ENCODE peak calls at places on chromosomes 11 and 22, in seven cellular contexts. One of them, this sample, is unnamed.

GRCh38 chr22:49237279-49237678 is 590.4 kb downstream of the BRD1 start:
- DNase-seq in WTC11: no peak
- DNase-seq in K562: no peak
- DNase-seq in HEK293T: no peak
- DNase-seq in GM12878: no peak
- DNase-seq in HepG2: no peak
- DNase-seq in H1: no peak
- DNase-seq in this sample: no peak

GRCh38 chr22:20549232-20549841 is 41.9 kb downstream of the MED15 start:
- DNase-seq in WTC11: no peak
- DNase-seq in K562: peak; percentile 49
- DNase-seq in HEK293T: no peak
- DNase-seq in GM12878: no peak
- DNase-seq in HepG2: no peak
- DNase-seq in H1: no peak
- DNase-seq in this sample: no peak

GRCh38 chr11:36296925-36297604 is 977 bp downstream of the PRR5L start:
- DNase-seq in WTC11: no peak
- DNase-seq in K562: no peak
- DNase-seq in HEK293T: no peak
- DNase-seq in GM12878: no peak
- DNase-seq in HepG2: no peak
- DNase-seq in H1: no peak
- DNase-seq in this sample: no peak

GRCh38 chr22:26573026-26573662 is 16.8 kb downstream of the TPST2 start:
- DNase-seq in WTC11: no peak
- DNase-seq in K562: peak; percentile 84
- DNase-seq in HEK293T: no peak
- DNase-seq in GM12878: no peak
- DNase-seq in HepG2: no peak
- DNase-seq in H1: no peak
- DNase-seq in this sample: no peak

GRCh38 chr11:134452026-134452848 is 40.2 kb upstream of the B3GAT1 start:
- DNase-seq in WTC11: no peak
- DNase-seq in K562: no peak
- DNase-seq in HEK293T: no peak
- DNase-seq in GM12878: no peak
- DNase-seq in HepG2: no peak
- DNase-seq in H1: no peak
- DNase-seq in this sample: no peak

GRCh38 chr11:106961518-106961917 is 56.8 kb downstream of the GUCY1A2 start:
- DNase-seq in WTC11: no peak
- DNase-seq in K562: no peak
- DNase-seq in HEK293T: no peak
- DNase-seq in GM12878: no peak
- DNase-seq in HepG2: no peak
- DNase-seq in H1: no peak
- DNase-seq in this sample: no peak

GRCh38 chr11:119694334-119694733 is 34.7 kb downstream of the NECTIN1 start:
- DNase-seq in WTC11: no peak
- DNase-seq in K562: no peak
- DNase-seq in HEK293T: no peak
- DNase-seq in GM12878: no peak
- DNase-seq in HepG2: peak; percentile 72
- DNase-seq in H1: no peak
- DNase-seq in this sample: no peak

GRCh38 chr11:32838505-32839274 is 9.0 kb downstream of the PRRG4 start:
- DNase-seq in WTC11: no peak
- DNase-seq in K562: no peak
- DNase-seq in HEK293T: no peak
- DNase-seq in GM12878: no peak
- DNase-seq in HepG2: no peak
- DNase-seq in H1: no peak
- DNase-seq in this sample: no peak

GRCh38 chr11:129828301-129828836 is 12.7 kb downstream of the TMEM45B start:
- DNase-seq in WTC11: no peak
- DNase-seq in K562: peak; percentile 34
- DNase-seq in HEK293T: no peak
- DNase-seq in GM12878: no peak
- DNase-seq in HepG2: peak; percentile 93
- DNase-seq in H1: no peak
- DNase-seq in this sample: peak; percentile 19

GRCh38 chr11:63012450-63013238 is 3.0 kb downstream of the SLC22A8 start:
- DNase-seq in WTC11: no peak
- DNase-seq in K562: no peak
- DNase-seq in HEK293T: no peak
- DNase-seq in GM12878: no peak
- DNase-seq in HepG2: peak; percentile 52
- DNase-seq in H1: no peak
- DNase-seq in this sample: no peak

GRCh38 chr22:19709063-19709769 is 5.1 kb upstream of the SEPTIN5 start:
- DNase-seq in WTC11: peak; percentile 8
- DNase-seq in K562: no peak
- DNase-seq in HEK293T: no peak
- DNase-seq in GM12878: no peak
- DNase-seq in HepG2: no peak
- DNase-seq in H1: no peak
- DNase-seq in this sample: no peak

GRCh38 chr11:110366234-110366633 is 63.5 kb upstream of the FDX1 start:
- DNase-seq in WTC11: no peak
- DNase-seq in K562: no peak
- DNase-seq in HEK293T: peak; percentile 20
- DNase-seq in GM12878: no peak
- DNase-seq in HepG2: no peak
- DNase-seq in H1: no peak
- DNase-seq in this sample: no peak

GRCh38 chr11:128891410-128891861 is 280 bp downstream of the KCNJ5 start:
- DNase-seq in WTC11: no peak
- DNase-seq in K562: no peak
- DNase-seq in HEK293T: no peak
- DNase-seq in GM12878: no peak
- DNase-seq in HepG2: no peak
- DNase-seq in H1: no peak
- DNase-seq in this sample: no peak

GRCh38 chr22:37368058-37368457 is 59.2 kb downstream of the ELFN2 start:
- DNase-seq in WTC11: no peak
- DNase-seq in K562: no peak
- DNase-seq in HEK293T: no peak
- DNase-seq in GM12878: no peak
- DNase-seq in HepG2: no peak
- DNase-seq in H1: no peak
- DNase-seq in this sample: no peak

GRCh38 chr11:45087301-45087700 is 59.1 kb upstream of the PRDM11 start:
- DNase-seq in WTC11: no peak
- DNase-seq in K562: no peak
- DNase-seq in HEK293T: no peak
- DNase-seq in GM12878: no peak
- DNase-seq in HepG2: no peak
- DNase-seq in H1: no peak
- DNase-seq in this sample: no peak

GRCh38 chr11:134071766-134072403 is 3.0 kb downstream of the JAM3 start:
- DNase-seq in WTC11: no peak
- DNase-seq in K562: no peak
- DNase-seq in HEK293T: no peak
- DNase-seq in GM12878: no peak
- DNase-seq in HepG2: no peak
- DNase-seq in H1: no peak
- DNase-seq in this sample: no peak

GRCh38 chr11:121328213-121328966 is 35.8 kb downstream of the SC5D start:
- DNase-seq in WTC11: no peak
- DNase-seq in K562: no peak
- DNase-seq in HEK293T: no peak
- DNase-seq in GM12878: no peak
- DNase-seq in HepG2: no peak
- DNase-seq in H1: no peak
- DNase-seq in this sample: no peak

GRCh38 chr22:30714062-30714461 is 19.4 kb downstream of the OSBP2 start:
- DNase-seq in WTC11: no peak
- DNase-seq in K562: no peak
- DNase-seq in HEK293T: no peak
- DNase-seq in GM12878: no peak
- DNase-seq in HepG2: no peak
- DNase-seq in H1: no peak
- DNase-seq in this sample: no peak

GRCh38 chr22:46511391-46512370 is 25.7 kb downstream of the CELSR1 start:
- DNase-seq in WTC11: no peak
- DNase-seq in K562: no peak
- DNase-seq in HEK293T: no peak
- DNase-seq in GM12878: no peak
- DNase-seq in HepG2: no peak
- DNase-seq in H1: no peak
- DNase-seq in this sample: no peak

GRCh38 chr11:43557553-43558031 is 122.9 kb upstream of the HSD17B12 start:
- DNase-seq in WTC11: no peak
- DNase-seq in K562: peak; percentile 37
- DNase-seq in HEK293T: no peak
- DNase-seq in GM12878: no peak
- DNase-seq in HepG2: no peak
- DNase-seq in H1: no peak
- DNase-seq in this sample: no peak

GRCh38 chr11:72668645-72669347 is 5.4 kb downstream of the PDE2A start:
- DNase-seq in WTC11: no peak
- DNase-seq in K562: no peak
- DNase-seq in HEK293T: no peak
- DNase-seq in GM12878: peak; percentile 94
- DNase-seq in HepG2: no peak
- DNase-seq in H1: no peak
- DNase-seq in this sample: no peak

GRCh38 chr11:119207300-119207570 is 1.1 kb downstream of the CBL start:
- DNase-seq in WTC11: no peak
- DNase-seq in K562: no peak
- DNase-seq in HEK293T: no peak
- DNase-seq in GM12878: no peak
- DNase-seq in HepG2: no peak
- DNase-seq in H1: no peak
- DNase-seq in this sample: no peak

GRCh38 chr11:109853156-109853776 is 239.9 kb upstream of the ZC3H12C start:
- DNase-seq in WTC11: no peak
- DNase-seq in K562: peak; percentile 60
- DNase-seq in HEK293T: peak; percentile 18
- DNase-seq in GM12878: peak; percentile 56
- DNase-seq in HepG2: peak; percentile 15
- DNase-seq in H1: no peak
- DNase-seq in this sample: peak; percentile 79

GRCh38 chr11:115384236-115384635 is 120.0 kb downstream of the CADM1 start:
- DNase-seq in WTC11: no peak
- DNase-seq in K562: no peak
- DNase-seq in HEK293T: no peak
- DNase-seq in GM12878: no peak
- DNase-seq in HepG2: no peak
- DNase-seq in H1: no peak
- DNase-seq in this sample: no peak

GRCh38 chr22:19213001-19213400 is 34.5 kb upstream of the SLC25A1 start:
- DNase-seq in WTC11: no peak
- DNase-seq in K562: no peak
- DNase-seq in HEK293T: no peak
- DNase-seq in GM12878: no peak
- DNase-seq in HepG2: no peak
- DNase-seq in H1: no peak
- DNase-seq in this sample: no peak

GRCh38 chr11:1831338-1832180 is 3.2 kb upstream of the SYT8 start:
- DNase-seq in WTC11: no peak
- DNase-seq in K562: no peak
- DNase-seq in HEK293T: no peak
- DNase-seq in GM12878: no peak
- DNase-seq in HepG2: no peak
- DNase-seq in H1: no peak
- DNase-seq in this sample: no peak
- TF ChIP-seq SP1 in WTC11: no peak
- TF ChIP-seq SP1 in K562: no peak
- TF ChIP-seq SP1 in HEK293T: no peak
- TF ChIP-seq SP1 in GM12878: no peak
- TF ChIP-seq SP1 in HepG2: no peak
- TF ChIP-seq SP1 in H1: no peak
- TF ChIP-seq SP1 in this sample: no peak

DNA sequence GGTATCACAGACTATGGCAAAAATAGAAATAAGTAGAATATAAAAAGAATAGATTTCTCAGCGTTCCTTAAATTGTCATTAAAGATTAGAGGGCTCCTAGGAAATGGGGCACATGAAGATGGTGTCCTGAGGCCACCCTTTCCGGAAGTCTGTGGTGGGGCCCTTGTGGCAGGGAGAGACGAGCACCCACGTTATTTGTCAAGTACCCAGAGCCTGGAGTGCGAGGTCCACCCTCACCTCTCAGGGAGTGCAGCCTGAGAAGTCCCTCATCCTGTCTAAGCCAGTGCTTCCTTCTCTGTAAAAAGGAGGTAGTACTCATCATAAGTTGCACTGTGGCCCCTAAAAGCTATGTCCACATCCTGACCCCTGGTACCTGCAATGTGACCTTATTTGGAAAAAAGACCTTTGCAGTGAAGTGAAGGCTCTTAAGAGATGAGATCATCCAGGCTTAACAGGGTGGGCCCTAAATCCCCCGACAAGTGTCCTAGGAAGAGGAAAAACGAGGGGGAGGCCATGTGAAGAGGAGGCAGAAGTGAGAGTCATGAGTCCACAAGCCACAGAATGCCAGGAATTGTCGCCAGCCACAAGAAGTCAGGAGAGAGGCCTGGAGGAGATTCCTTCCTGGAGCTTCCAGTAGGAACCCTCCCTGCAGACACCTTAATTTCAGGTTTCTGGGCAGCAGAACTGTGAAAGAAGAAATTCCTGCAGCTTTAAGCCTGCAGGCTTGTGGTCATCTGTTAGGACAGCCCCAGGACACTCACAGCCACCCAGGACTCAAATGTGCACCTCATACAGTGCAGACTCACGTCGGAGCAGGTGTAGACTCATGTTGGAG is 76.8 kb upstream of the CCND1 start:
- DNase-seq in WTC11: no peak
- DNase-seq in K562: no peak
- DNase-seq in HEK293T: no peak
- DNase-seq in GM12878: no peak
- DNase-seq in HepG2: peak; percentile 22
- DNase-seq in H1: no peak
- DNase-seq in this sample: no peak
- TF ChIP-seq SP1 in WTC11: no peak
- TF ChIP-seq SP1 in K562: no peak
- TF ChIP-seq SP1 in HEK293T: no peak
- TF ChIP-seq SP1 in GM12878: no peak
- TF ChIP-seq SP1 in HepG2: no peak
- TF ChIP-seq SP1 in H1: no peak
- TF ChIP-seq SP1 in this sample: no peak

DNA sequence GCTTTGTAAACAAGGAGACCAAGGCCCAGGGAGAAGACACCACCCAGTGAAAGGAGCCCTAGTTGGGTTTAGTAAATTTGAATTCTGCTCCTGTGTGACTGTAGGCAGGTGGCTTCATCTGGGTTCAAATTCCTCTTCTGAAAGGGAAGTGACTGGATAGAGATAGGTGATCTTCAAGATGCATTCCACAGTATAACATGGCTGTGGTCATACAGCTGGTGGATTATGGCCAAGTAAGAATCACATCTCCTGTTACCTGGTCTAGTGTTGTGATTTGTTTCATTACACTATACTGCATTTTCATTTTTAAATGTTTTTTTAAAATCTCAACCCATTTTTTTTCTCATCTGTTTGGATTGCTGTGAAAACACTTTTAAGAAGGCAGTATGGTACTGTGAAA is 58.0 kb upstream of the PICALM start:
- DNase-seq in WTC11: no peak
- DNase-seq in K562: no peak
- DNase-seq in HEK293T: no peak
- DNase-seq in GM12878: no peak
- DNase-seq in HepG2: no peak
- DNase-seq in H1: no peak
- DNase-seq in this sample: no peak
- TF ChIP-seq SP1 in WTC11: no peak
- TF ChIP-seq SP1 in K562: no peak
- TF ChIP-seq SP1 in HEK293T: no peak
- TF ChIP-seq SP1 in GM12878: no peak
- TF ChIP-seq SP1 in HepG2: no peak
- TF ChIP-seq SP1 in H1: no peak
- TF ChIP-seq SP1 in this sample: no peak

GRCh38 chr11:39365809-39366436 is 2093.5 kb downstream of the LRRC4C start:
- DNase-seq in WTC11: no peak
- DNase-seq in K562: no peak
- DNase-seq in HEK293T: no peak
- DNase-seq in GM12878: no peak
- DNase-seq in HepG2: no peak
- DNase-seq in H1: no peak
- DNase-seq in this sample: no peak
- TF ChIP-seq SP1 in WTC11: no peak
- TF ChIP-seq SP1 in K562: no peak
- TF ChIP-seq SP1 in HEK293T: no peak
- TF ChIP-seq SP1 in GM12878: no peak
- TF ChIP-seq SP1 in HepG2: no peak
- TF ChIP-seq SP1 in H1: no peak
- TF ChIP-seq SP1 in this sample: no peak